ENCODE peak calls at places on chromosomes 6 and 20, in six cellular contexts. One of them, this sample, is unnamed.
A peak's percentile ranks its signal among the peaks of the same experiment; 100 is the strongest.

GRCh38 chr20:45470262-45470931 is 844 bp downstream of the WFDC2 start:
- DNase-seq in substantia nigra: no peak
- DNase-seq in GOT3: no peak
- DNase-seq in SHP77 treated with DMSO at 0.1 percent for 48 hours: no peak
- DNase-seq in frontal cortex: peak; percentile 38
- DNase-seq in KBM-7: peak; percentile 27
- DNase-seq in this sample: no peak

GRCh38 chr6:129667621-129668020 is 42.4 kb downstream of the ARHGAP18 start:
- DNase-seq in substantia nigra: no peak
- DNase-seq in GOT3: no peak
- DNase-seq in SHP77 treated with DMSO at 0.1 percent for 48 hours: no peak
- DNase-seq in frontal cortex: no peak
- DNase-seq in KBM-7: no peak
- DNase-seq in this sample: peak; percentile 46

GRCh38 chr20:48930878-48931277 is 9.4 kb downstream of the ARFGEF2 start:
- DNase-seq in substantia nigra: no peak
- DNase-seq in GOT3: no peak
- DNase-seq in SHP77 treated with DMSO at 0.1 percent for 48 hours: no peak
- DNase-seq in frontal cortex: no peak
- DNase-seq in KBM-7: no peak
- DNase-seq in this sample: no peak

GRCh38 chr20:48722737-48723191 is 105.0 kb downstream of the PREX1 start:
- DNase-seq in substantia nigra: no peak
- DNase-seq in GOT3: no peak
- DNase-seq in SHP77 treated with DMSO at 0.1 percent for 48 hours: peak; percentile 54
- DNase-seq in frontal cortex: no peak
- DNase-seq in KBM-7: peak; percentile 58
- DNase-seq in this sample: no peak

GRCh38 chr6:157861184-157861583 is 38.1 kb downstream of the SNX9 start:
- DNase-seq in substantia nigra: no peak
- DNase-seq in GOT3: no peak
- DNase-seq in SHP77 treated with DMSO at 0.1 percent for 48 hours: no peak
- DNase-seq in frontal cortex: no peak
- DNase-seq in KBM-7: no peak
- DNase-seq in this sample: no peak

GRCh38 chr6:42239736-42240375 is 22.2 kb upstream of the MRPS10 start:
- DNase-seq in substantia nigra: no peak
- DNase-seq in GOT3: no peak
- DNase-seq in SHP77 treated with DMSO at 0.1 percent for 48 hours: no peak
- DNase-seq in frontal cortex: no peak
- DNase-seq in KBM-7: no peak
- DNase-seq in this sample: no peak

GRCh38 chr6:154030646-154031045 is 8.4 kb upstream of the OPRM1 start:
- DNase-seq in substantia nigra: no peak
- DNase-seq in GOT3: no peak
- DNase-seq in SHP77 treated with DMSO at 0.1 percent for 48 hours: no peak
- DNase-seq in frontal cortex: no peak
- DNase-seq in KBM-7: no peak
- DNase-seq in this sample: no peak

GRCh38 chr6:15365273-15365687 is 119.4 kb downstream of the JARID2 start:
- DNase-seq in substantia nigra: peak; percentile 39
- DNase-seq in GOT3: no peak
- DNase-seq in SHP77 treated with DMSO at 0.1 percent for 48 hours: peak; percentile 67
- DNase-seq in frontal cortex: peak; percentile 69
- DNase-seq in KBM-7: peak; percentile 88
- DNase-seq in this sample: peak; percentile 15

GRCh38 chr6:42727084-42727601 is 4.7 kb upstream of the PRPH2 start:
- DNase-seq in substantia nigra: no peak
- DNase-seq in GOT3: no peak
- DNase-seq in SHP77 treated with DMSO at 0.1 percent for 48 hours: peak; percentile 71
- DNase-seq in frontal cortex: no peak
- DNase-seq in KBM-7: no peak
- DNase-seq in this sample: no peak

GRCh38 chr20:17835240-17835940 is 133.2 kb downstream of the SNX5 start:
- DNase-seq in substantia nigra: no peak
- DNase-seq in GOT3: peak; percentile 76
- DNase-seq in SHP77 treated with DMSO at 0.1 percent for 48 hours: no peak
- DNase-seq in frontal cortex: no peak
- DNase-seq in KBM-7: no peak
- DNase-seq in this sample: no peak

GRCh38 chr6:155493694-155494143 is 38.1 kb upstream of the NOX3 start:
- DNase-seq in substantia nigra: no peak
- DNase-seq in GOT3: peak; percentile 6
- DNase-seq in SHP77 treated with DMSO at 0.1 percent for 48 hours: no peak
- DNase-seq in frontal cortex: no peak
- DNase-seq in KBM-7: no peak
- DNase-seq in this sample: peak; percentile 56

GRCh38 chr20:5863040-5863811 is 87.1 kb downstream of the TRMT6 start:
- DNase-seq in substantia nigra: no peak
- DNase-seq in GOT3: no peak
- DNase-seq in SHP77 treated with DMSO at 0.1 percent for 48 hours: no peak
- DNase-seq in frontal cortex: no peak
- DNase-seq in KBM-7: peak; percentile 39
- DNase-seq in this sample: no peak

GRCh38 chr6:56923565-56923964 is 31.3 kb upstream of the BEND6 start:
- DNase-seq in substantia nigra: no peak
- DNase-seq in GOT3: no peak
- DNase-seq in SHP77 treated with DMSO at 0.1 percent for 48 hours: no peak
- DNase-seq in frontal cortex: no peak
- DNase-seq in KBM-7: no peak
- DNase-seq in this sample: no peak

GRCh38 chr6:125236536-125237327 is 65.0 kb downstream of the HDDC2 start:
- DNase-seq in substantia nigra: no peak
- DNase-seq in GOT3: no peak
- DNase-seq in SHP77 treated with DMSO at 0.1 percent for 48 hours: no peak
- DNase-seq in frontal cortex: no peak
- DNase-seq in KBM-7: no peak
- DNase-seq in this sample: no peak

GRCh38 chr20:33653900-33654596 is 8.1 kb upstream of the C20orf144 start:
- DNase-seq in substantia nigra: no peak
- DNase-seq in GOT3: no peak
- DNase-seq in SHP77 treated with DMSO at 0.1 percent for 48 hours: peak; percentile 88
- DNase-seq in frontal cortex: no peak
- DNase-seq in KBM-7: no peak
- DNase-seq in this sample: peak; percentile 77

GRCh38 chr6:126553856-126554255 is 213.9 kb downstream of the CENPW start:
- DNase-seq in substantia nigra: no peak
- DNase-seq in GOT3: no peak
- DNase-seq in SHP77 treated with DMSO at 0.1 percent for 48 hours: no peak
- DNase-seq in frontal cortex: no peak
- DNase-seq in KBM-7: no peak
- DNase-seq in this sample: no peak

GRCh38 chr6:43060755-43061633 is 1.6 kb downstream of the KLC4 start:
- DNase-seq in substantia nigra: no peak
- DNase-seq in GOT3: no peak
- DNase-seq in SHP77 treated with DMSO at 0.1 percent for 48 hours: no peak
- DNase-seq in frontal cortex: no peak
- DNase-seq in KBM-7: no peak
- DNase-seq in this sample: no peak

GRCh38 chr20:53678315-53678989 is 84.8 kb upstream of the ZNF217 start:
- DNase-seq in substantia nigra: no peak
- DNase-seq in GOT3: no peak
- DNase-seq in SHP77 treated with DMSO at 0.1 percent for 48 hours: no peak
- DNase-seq in frontal cortex: no peak
- DNase-seq in KBM-7: no peak
- DNase-seq in this sample: no peak

GRCh38 chr20:49562341-49563014 is 5.5 kb downstream of the PTGIS start:
- DNase-seq in substantia nigra: no peak
- DNase-seq in GOT3: peak; percentile 48
- DNase-seq in SHP77 treated with DMSO at 0.1 percent for 48 hours: no peak
- DNase-seq in frontal cortex: peak; percentile 57
- DNase-seq in KBM-7: no peak
- DNase-seq in this sample: no peak

GRCh38 chr20:56566621-56567020 is 33.6 kb downstream of the FAM209B start:
- DNase-seq in substantia nigra: no peak
- DNase-seq in GOT3: no peak
- DNase-seq in SHP77 treated with DMSO at 0.1 percent for 48 hours: peak; percentile 38
- DNase-seq in frontal cortex: no peak
- DNase-seq in KBM-7: no peak
- DNase-seq in this sample: peak; percentile 66

GRCh38 chr6:48567016-48567415 is 456.0 kb upstream of the PTCHD4 start:
- DNase-seq in substantia nigra: no peak
- DNase-seq in GOT3: no peak
- DNase-seq in SHP77 treated with DMSO at 0.1 percent for 48 hours: no peak
- DNase-seq in frontal cortex: no peak
- DNase-seq in KBM-7: no peak
- DNase-seq in this sample: no peak

GRCh38 chr6:91926827-91927226 is 1340.0 kb upstream of the MAP3K7 start:
- DNase-seq in substantia nigra: no peak
- DNase-seq in GOT3: no peak
- DNase-seq in SHP77 treated with DMSO at 0.1 percent for 48 hours: no peak
- DNase-seq in frontal cortex: no peak
- DNase-seq in KBM-7: no peak
- DNase-seq in this sample: no peak

GRCh38 chr20:3239867-3240775 is 1.1 kb upstream of the SLC4A11 start:
- DNase-seq in substantia nigra: no peak
- DNase-seq in GOT3: no peak
- DNase-seq in SHP77 treated with DMSO at 0.1 percent for 48 hours: no peak
- DNase-seq in frontal cortex: no peak
- DNase-seq in KBM-7: no peak
- DNase-seq in this sample: no peak

GRCh38 chr6:113819169-113819830 is 37.8 kb upstream of the MARCKS start:
- DNase-seq in substantia nigra: no peak
- DNase-seq in GOT3: no peak
- DNase-seq in SHP77 treated with DMSO at 0.1 percent for 48 hours: no peak
- DNase-seq in frontal cortex: no peak
- DNase-seq in KBM-7: no peak
- DNase-seq in this sample: peak; percentile 64

GRCh38 chr6:107713214-107713962 is 110.7 kb downstream of the SCML4 start:
- DNase-seq in substantia nigra: no peak
- DNase-seq in GOT3: no peak
- DNase-seq in SHP77 treated with DMSO at 0.1 percent for 48 hours: no peak
- DNase-seq in frontal cortex: peak; percentile 14
- DNase-seq in KBM-7: peak; percentile 26
- DNase-seq in this sample: no peak

GRCh38 chr20:2585811-2586210 is 49.4 kb downstream of the TMC2 start:
- DNase-seq in substantia nigra: no peak
- DNase-seq in GOT3: no peak
- DNase-seq in SHP77 treated with DMSO at 0.1 percent for 48 hours: no peak
- DNase-seq in frontal cortex: no peak
- DNase-seq in KBM-7: no peak
- DNase-seq in this sample: no peak

GRCh38 chr6:107716688-107717089 is 107.4 kb downstream of the SCML4 start:
- DNase-seq in substantia nigra: no peak
- DNase-seq in GOT3: no peak
- DNase-seq in SHP77 treated with DMSO at 0.1 percent for 48 hours: no peak
- DNase-seq in frontal cortex: peak; percentile 17
- DNase-seq in KBM-7: peak; percentile 92
- DNase-seq in this sample: peak; percentile 4

GRCh38 chr6:24125980-24126379 is at the start of gene NRSN1:
- DNase-seq in substantia nigra: peak; percentile 16
- DNase-seq in GOT3: no peak
- DNase-seq in SHP77 treated with DMSO at 0.1 percent for 48 hours: peak; percentile 51
- DNase-seq in frontal cortex: peak; percentile 51
- DNase-seq in KBM-7: peak; percentile 0
- DNase-seq in this sample: no peak

GRCh38 chr6:139829557-139829956 is 455.1 kb upstream of the CITED2 start:
- DNase-seq in substantia nigra: no peak
- DNase-seq in GOT3: no peak
- DNase-seq in SHP77 treated with DMSO at 0.1 percent for 48 hours: no peak
- DNase-seq in frontal cortex: no peak
- DNase-seq in KBM-7: no peak
- DNase-seq in this sample: no peak

GRCh38 chr20:20277772-20278382 is 90.0 kb upstream of the INSM1 start:
- DNase-seq in substantia nigra: no peak
- DNase-seq in GOT3: no peak
- DNase-seq in SHP77 treated with DMSO at 0.1 percent for 48 hours: no peak
- DNase-seq in frontal cortex: no peak
- DNase-seq in KBM-7: no peak
- DNase-seq in this sample: no peak

GRCh38 chr20:57857118-57857517 is 147.3 kb upstream of the PMEPA1 start:
- DNase-seq in substantia nigra: no peak
- DNase-seq in GOT3: no peak
- DNase-seq in SHP77 treated with DMSO at 0.1 percent for 48 hours: no peak
- DNase-seq in frontal cortex: no peak
- DNase-seq in KBM-7: no peak
- DNase-seq in this sample: no peak

GRCh38 chr6:45420083-45420908 is 42.6 kb upstream of the SUPT3H start:
- DNase-seq in substantia nigra: no peak
- DNase-seq in GOT3: no peak
- DNase-seq in SHP77 treated with DMSO at 0.1 percent for 48 hours: no peak
- DNase-seq in frontal cortex: no peak
- DNase-seq in KBM-7: peak; percentile 24
- DNase-seq in this sample: peak; percentile 36

GRCh38 chr20:46963758-46964181 is 69.1 kb downstream of the EYA2 start:
- DNase-seq in substantia nigra: no peak
- DNase-seq in GOT3: no peak
- DNase-seq in SHP77 treated with DMSO at 0.1 percent for 48 hours: peak; percentile 34
- DNase-seq in frontal cortex: no peak
- DNase-seq in KBM-7: no peak
- DNase-seq in this sample: no peak

GRCh38 chr6:100234625-100235024 is 230.1 kb downstream of the SIM1 start:
- DNase-seq in substantia nigra: no peak
- DNase-seq in GOT3: no peak
- DNase-seq in SHP77 treated with DMSO at 0.1 percent for 48 hours: no peak
- DNase-seq in frontal cortex: no peak
- DNase-seq in KBM-7: no peak
- DNase-seq in this sample: no peak

GRCh38 chr6:558959-559358 is 97.9 kb downstream of the HUS1B start:
- DNase-seq in substantia nigra: no peak
- DNase-seq in GOT3: no peak
- DNase-seq in SHP77 treated with DMSO at 0.1 percent for 48 hours: no peak
- DNase-seq in frontal cortex: no peak
- DNase-seq in KBM-7: no peak
- DNase-seq in this sample: no peak

GRCh38 chr6:45645302-45645701 is 267.6 kb upstream of the SUPT3H start:
- DNase-seq in substantia nigra: no peak
- DNase-seq in GOT3: no peak
- DNase-seq in SHP77 treated with DMSO at 0.1 percent for 48 hours: no peak
- DNase-seq in frontal cortex: no peak
- DNase-seq in KBM-7: no peak
- DNase-seq in this sample: no peak

GRCh38 chr6:149960488-149960887 is 3.3 kb upstream of the ULBP1 start:
- DNase-seq in substantia nigra: no peak
- DNase-seq in GOT3: no peak
- DNase-seq in SHP77 treated with DMSO at 0.1 percent for 48 hours: no peak
- DNase-seq in frontal cortex: no peak
- DNase-seq in KBM-7: no peak
- DNase-seq in this sample: no peak

GRCh38 chr6:29414588-29414987 is at the start of gene OR12D1:
- DNase-seq in substantia nigra: no peak
- DNase-seq in GOT3: no peak
- DNase-seq in SHP77 treated with DMSO at 0.1 percent for 48 hours: no peak
- DNase-seq in frontal cortex: no peak
- DNase-seq in KBM-7: peak; percentile 3
- DNase-seq in this sample: peak; percentile 31

GRCh38 chr6:142861711-142862110 is 83.3 kb downstream of the HIVEP2 start:
- DNase-seq in substantia nigra: no peak
- DNase-seq in GOT3: no peak
- DNase-seq in SHP77 treated with DMSO at 0.1 percent for 48 hours: peak; percentile 23
- DNase-seq in frontal cortex: no peak
- DNase-seq in KBM-7: no peak
- DNase-seq in this sample: no peak

This sample was measured in T47D.